ENCODE peak calls at places on chromosomes 7 and 10, in nine cellular contexts. One of them, this sample, is unnamed.

GRCh38 chr7:816751-817671 is 15.3 kb upstream of the SUN1 start:
- DNase-seq in left ventricle myocardium superior: no peak
- DNase-seq in glutamatergic neuron: no peak
- DNase-seq in nephron progenitor cell: peak; percentile 59
- DNase-seq in left ventricle myocardium inferior: no peak
- DNase-seq in AG10803: no peak
- DNase-seq in COR-L47: no peak
- DNase-seq in memory B cell: peak; percentile 17
- DNase-seq in IMR-90: no peak
- DNase-seq in this sample: no peak

GRCh38 chr7:50314778-50315177 is 10.3 kb downstream of the IKZF1 start:
- DNase-seq in memory B cell: no peak
- DNase-seq in left ventricle myocardium inferior: no peak
- DNase-seq in IMR-90: no peak
- DNase-seq in COR-L47: no peak
- DNase-seq in nephron progenitor cell: peak; percentile 68
- DNase-seq in glutamatergic neuron: no peak
- DNase-seq in left ventricle myocardium superior: no peak
- DNase-seq in AG10803: no peak
- DNase-seq in this sample: no peak

GRCh38 chr10:74310652-74311257 is 159.7 kb downstream of the ADK start:
- DNase-seq in left ventricle myocardium inferior: no peak
- DNase-seq in IMR-90: peak; percentile 46
- DNase-seq in COR-L47: no peak
- DNase-seq in nephron progenitor cell: no peak
- DNase-seq in memory B cell: no peak
- DNase-seq in left ventricle myocardium superior: no peak
- DNase-seq in glutamatergic neuron: no peak
- DNase-seq in AG10803: no peak
- DNase-seq in this sample: no peak

GRCh38 chr7:130667593-130668257 is 823 bp downstream of the COPG2 start:
- DNase-seq in COR-L47: no peak
- DNase-seq in AG10803: no peak
- DNase-seq in nephron progenitor cell: no peak
- DNase-seq in memory B cell: no peak
- DNase-seq in left ventricle myocardium inferior: no peak
- DNase-seq in glutamatergic neuron: no peak
- DNase-seq in left ventricle myocardium superior: no peak
- DNase-seq in IMR-90: peak; percentile 1
- DNase-seq in this sample: no peak

GRCh38 chr7:135853008-135853407 is 104.4 kb upstream of the FAM180A start:
- DNase-seq in COR-L47: no peak
- DNase-seq in memory B cell: no peak
- DNase-seq in AG10803: no peak
- DNase-seq in left ventricle myocardium superior: no peak
- DNase-seq in IMR-90: no peak
- DNase-seq in nephron progenitor cell: no peak
- DNase-seq in glutamatergic neuron: no peak
- DNase-seq in left ventricle myocardium inferior: no peak
- DNase-seq in this sample: no peak

GRCh38 chr10:70441161-70441876 is at the start of gene NODAL:
- DNase-seq in nephron progenitor cell: peak; percentile 51
- DNase-seq in IMR-90: no peak
- DNase-seq in COR-L47: no peak
- DNase-seq in memory B cell: no peak
- DNase-seq in glutamatergic neuron: peak; percentile 34
- DNase-seq in left ventricle myocardium superior: no peak
- DNase-seq in left ventricle myocardium inferior: no peak
- DNase-seq in AG10803: no peak
- DNase-seq in this sample: no peak

GRCh38 chr10:111316607-111317006 is 239.8 kb downstream of the ADRA2A start:
- DNase-seq in COR-L47: peak; percentile 33
- DNase-seq in left ventricle myocardium inferior: no peak
- DNase-seq in IMR-90: no peak
- DNase-seq in glutamatergic neuron: no peak
- DNase-seq in left ventricle myocardium superior: no peak
- DNase-seq in AG10803: no peak
- DNase-seq in nephron progenitor cell: peak; percentile 31
- DNase-seq in memory B cell: no peak
- DNase-seq in this sample: no peak

GRCh38 chr10:17989908-17990767 is 38.4 kb downstream of the SLC39A12 start:
- DNase-seq in left ventricle myocardium inferior: no peak
- DNase-seq in nephron progenitor cell: no peak
- DNase-seq in AG10803: peak; percentile 69
- DNase-seq in COR-L47: no peak
- DNase-seq in memory B cell: no peak
- DNase-seq in left ventricle myocardium superior: no peak
- DNase-seq in glutamatergic neuron: no peak
- DNase-seq in IMR-90: peak; percentile 90
- DNase-seq in this sample: no peak

GRCh38 chr7:121739465-121739864 is 133.5 kb upstream of the PTPRZ1 start:
- DNase-seq in IMR-90: no peak
- DNase-seq in left ventricle myocardium superior: no peak
- DNase-seq in left ventricle myocardium inferior: no peak
- DNase-seq in glutamatergic neuron: no peak
- DNase-seq in COR-L47: no peak
- DNase-seq in memory B cell: no peak
- DNase-seq in AG10803: no peak
- DNase-seq in nephron progenitor cell: no peak
- DNase-seq in this sample: no peak

GRCh38 chr7:17371656-17372524 is 73.4 kb downstream of the AHR start:
- DNase-seq in glutamatergic neuron: no peak
- DNase-seq in memory B cell: no peak
- DNase-seq in nephron progenitor cell: no peak
- DNase-seq in COR-L47: no peak
- DNase-seq in left ventricle myocardium inferior: no peak
- DNase-seq in IMR-90: peak; percentile 99
- DNase-seq in AG10803: peak; percentile 97
- DNase-seq in left ventricle myocardium superior: no peak
- DNase-seq in this sample: no peak

GRCh38 chr7:158444501-158445420 is 142.9 kb downstream of the PTPRN2 start:
- DNase-seq in memory B cell: no peak
- DNase-seq in AG10803: no peak
- DNase-seq in COR-L47: no peak
- DNase-seq in nephron progenitor cell: no peak
- DNase-seq in glutamatergic neuron: no peak
- DNase-seq in IMR-90: no peak
- DNase-seq in left ventricle myocardium superior: no peak
- DNase-seq in left ventricle myocardium inferior: no peak
- DNase-seq in this sample: no peak

GRCh38 chr10:73850863-73851461 is 23.4 kb downstream of the CAMK2G start:
- DNase-seq in left ventricle myocardium superior: peak; percentile 47
- DNase-seq in nephron progenitor cell: no peak
- DNase-seq in COR-L47: no peak
- DNase-seq in AG10803: peak; percentile 98
- DNase-seq in memory B cell: no peak
- DNase-seq in left ventricle myocardium inferior: peak; percentile 23
- DNase-seq in glutamatergic neuron: no peak
- DNase-seq in IMR-90: peak; percentile 50
- DNase-seq in this sample: no peak

GRCh38 chr7:149776848-149777407 is 3.5 kb upstream of the ZNF467 start:
- DNase-seq in IMR-90: no peak
- DNase-seq in glutamatergic neuron: peak; percentile 22
- DNase-seq in memory B cell: no peak
- DNase-seq in left ventricle myocardium superior: no peak
- DNase-seq in COR-L47: peak; percentile 63
- DNase-seq in AG10803: no peak
- DNase-seq in nephron progenitor cell: no peak
- DNase-seq in left ventricle myocardium inferior: no peak
- DNase-seq in this sample: no peak

GRCh38 chr7:957418-958220 is 3.1 kb upstream of the ADAP1 start:
- DNase-seq in memory B cell: no peak
- DNase-seq in left ventricle myocardium inferior: peak; percentile 49
- DNase-seq in AG10803: no peak
- DNase-seq in left ventricle myocardium superior: peak; percentile 64
- DNase-seq in IMR-90: no peak
- DNase-seq in COR-L47: no peak
- DNase-seq in glutamatergic neuron: peak; percentile 80
- DNase-seq in nephron progenitor cell: peak; percentile 39
- DNase-seq in this sample: no peak

GRCh38 chr10:5871596-5871995 is 18.1 kb downstream of the ANKRD16 start:
- DNase-seq in IMR-90: peak; percentile 77
- DNase-seq in left ventricle myocardium inferior: no peak
- DNase-seq in glutamatergic neuron: no peak
- DNase-seq in left ventricle myocardium superior: no peak
- DNase-seq in nephron progenitor cell: no peak
- DNase-seq in AG10803: no peak
- DNase-seq in memory B cell: no peak
- DNase-seq in COR-L47: no peak
- DNase-seq in this sample: no peak